ENCODE peak calls at places on chromosomes 13 and 19, in five cellular contexts. O is effector CD8-positive, alpha-beta T cell; G is pulmonary artery endothelial cell; X is uterus; V is CD8-positive, alpha-beta memory T cell. Z is an unnamed sample.
A peak's percentile ranks its signal among the peaks of the same experiment; 100 is the strongest.

GRCh38 chr19:54162884-54163283 is 3.4 kb upstream of the LENG1 start:
- DNase-seq in O (no peak), X (no peak), G (no peak), V (no peak), Z (no peak)

GRCh38 chr13:41716236-41716635 is 244.7 kb downstream of the VWA8 start:
- DNase-seq in O (no peak), V (no peak), G (no peak), X (no peak), Z (no peak)

GRCh38 chr13:64791373-64791772 is 2438.8 kb downstream of the PCDH9 start:
- DNase-seq in O (no peak), G (no peak), V (no peak), X (no peak), Z (no peak)

GRCh38 chr19:28949535-28949934 is 263.4 kb downstream of the UQCRFS1 start:
- DNase-seq in O (no peak), V (no peak), G (no peak), X (no peak), Z (no peak)

GRCh38 chr13:43033038-43033437 is 9.7 kb downstream of the DNAJC15 start:
- DNase-seq in G (no peak), X (no peak), O (no peak), V (no peak), Z (no peak)

GRCh38 chr19:13794752-13795589 is at the start of gene ZSWIM4:
- DNase-seq in X (peak; percentile 99), G (peak; percentile 97), O (peak; percentile 90), V (peak; percentile 88), Z (peak; percentile 99)

GRCh38 chr13:23514076-23514475 is 56.1 kb upstream of the TNFRSF19 start:
- DNase-seq in X (no peak), O (no peak), G (no peak), V (no peak), Z (no peak)

GRCh38 chr19:644789-645188 is 5.1 kb downstream of the FGF22 start:
- DNase-seq in V (no peak), G (no peak), O (no peak), X (no peak), Z (no peak)

GRCh38 chr13:20411638-20412342 is 113.9 kb downstream of the CRYL1 start:
- DNase-seq in X (no peak), V (peak; percentile 15), G (no peak), O (no peak), Z (no peak)

Z was measured in H1.